ENCODE peak calls at places on chromosome 9, in ten cellular contexts. One of them, this sample, is unnamed. For H3K9me3, the result is how much of the 10 kb centered on the place peaks cover.

GRCh38 chr9:14671327-14671840 is 21.8 kb downstream of the ZDHHC21 start:
- DNase-seq in tibial artery: no peak
- DNase-seq in right atrium auricular region: no peak
- DNase-seq in body of pancreas: no peak
- DNase-seq in colonic mucosa: no peak
- DNase-seq in HepG2: no peak
- DNase-seq in adipocyte: no peak
- DNase-seq in cardiac muscle cell: no peak
- DNase-seq in upper lobe of right lung: no peak
- DNase-seq in endothelial cell of umbilical vein: no peak
- DNase-seq in this sample: no peak

GRCh38 chr9:101514056-101514455 is 19.6 kb upstream of the RNF20 start:
- DNase-seq in body of pancreas: no peak
- DNase-seq in endothelial cell of umbilical vein: no peak
- DNase-seq in upper lobe of right lung: no peak
- DNase-seq in cardiac muscle cell: no peak
- DNase-seq in colonic mucosa: no peak
- DNase-seq in HepG2: no peak
- DNase-seq in adipocyte: peak
- DNase-seq in tibial artery: no peak
- DNase-seq in right atrium auricular region: no peak
- DNase-seq in this sample: no peak

GRCh38 chr9:94949330-94949729 is 222.8 kb downstream of the AOPEP start:
- DNase-seq in body of pancreas: no peak
- DNase-seq in colonic mucosa: no peak
- DNase-seq in endothelial cell of umbilical vein: no peak
- DNase-seq in HepG2: no peak
- DNase-seq in tibial artery: no peak
- DNase-seq in adipocyte: no peak
- DNase-seq in upper lobe of right lung: no peak
- DNase-seq in right atrium auricular region: no peak
- DNase-seq in cardiac muscle cell: no peak
- DNase-seq in this sample: no peak

GRCh38 chr9:32456564-32456963 is 69.4 kb downstream of the RIGI start:
- DNase-seq in upper lobe of right lung: no peak
- DNase-seq in cardiac muscle cell: no peak
- DNase-seq in tibial artery: no peak
- DNase-seq in body of pancreas: no peak
- DNase-seq in colonic mucosa: no peak
- DNase-seq in adipocyte: no peak
- DNase-seq in right atrium auricular region: no peak
- DNase-seq in endothelial cell of umbilical vein: peak
- DNase-seq in HepG2: peak
- DNase-seq in this sample: no peak

GRCh38 chr9:5263568-5264218 is 32.5 kb downstream of the INSL4 start:
- DNase-seq in colonic mucosa: no peak
- DNase-seq in tibial artery: no peak
- DNase-seq in right atrium auricular region: no peak
- DNase-seq in adipocyte: no peak
- DNase-seq in HepG2: peak
- DNase-seq in upper lobe of right lung: no peak
- DNase-seq in cardiac muscle cell: peak
- DNase-seq in endothelial cell of umbilical vein: peak
- DNase-seq in body of pancreas: peak
- DNase-seq in this sample: peak

GRCh38 chr9:33289501-33289900 is 815 bp upstream of the NFX1 start:
- DNase-seq in adipocyte: peak
- DNase-seq in endothelial cell of umbilical vein: peak
- DNase-seq in tibial artery: no peak
- DNase-seq in body of pancreas: peak
- DNase-seq in upper lobe of right lung: peak
- DNase-seq in cardiac muscle cell: no peak
- DNase-seq in right atrium auricular region: no peak
- DNase-seq in HepG2: no peak
- DNase-seq in colonic mucosa: no peak
- DNase-seq in this sample: no peak

GRCh38 chr9:82922686-82923085 is 140.3 kb downstream of the RASEF start:
- DNase-seq in endothelial cell of umbilical vein: no peak
- DNase-seq in upper lobe of right lung: no peak
- DNase-seq in tibial artery: no peak
- DNase-seq in cardiac muscle cell: no peak
- DNase-seq in body of pancreas: no peak
- DNase-seq in adipocyte: no peak
- DNase-seq in colonic mucosa: no peak
- DNase-seq in HepG2: no peak
- DNase-seq in right atrium auricular region: no peak
- DNase-seq in this sample: no peak

GRCh38 chr9:77291714-77292113 is 114.4 kb downstream of the VPS13A start:
- DNase-seq in body of pancreas: no peak
- DNase-seq in right atrium auricular region: no peak
- DNase-seq in adipocyte: peak
- DNase-seq in colonic mucosa: no peak
- DNase-seq in cardiac muscle cell: no peak
- DNase-seq in upper lobe of right lung: no peak
- DNase-seq in endothelial cell of umbilical vein: peak
- DNase-seq in tibial artery: no peak
- DNase-seq in HepG2: peak
- DNase-seq in this sample: no peak

GRCh38 chr9:18890372-18890771 is 142.6 kb downstream of the SAXO1 start:
- DNase-seq in endothelial cell of umbilical vein: peak
- DNase-seq in cardiac muscle cell: no peak
- DNase-seq in adipocyte: peak
- DNase-seq in right atrium auricular region: no peak
- DNase-seq in body of pancreas: no peak
- DNase-seq in tibial artery: no peak
- DNase-seq in upper lobe of right lung: no peak
- DNase-seq in colonic mucosa: no peak
- DNase-seq in HepG2: no peak
- DNase-seq in this sample: no peak

GRCh38 chr9:127872492-127873222 is 4.8 kb downstream of the AK1 start:
- DNase-seq in tibial artery: no peak
- DNase-seq in endothelial cell of umbilical vein: no peak
- DNase-seq in right atrium auricular region: no peak
- DNase-seq in colonic mucosa: no peak
- DNase-seq in HepG2: no peak
- DNase-seq in cardiac muscle cell: no peak
- DNase-seq in adipocyte: no peak
- DNase-seq in upper lobe of right lung: peak
- DNase-seq in body of pancreas: no peak
- DNase-seq in this sample: no peak

GRCh38 chr9:81906656-81907055 is 21.6 kb upstream of the SPATA31D4 start:
- DNase-seq in endothelial cell of umbilical vein: no peak
- DNase-seq in tibial artery: no peak
- DNase-seq in right atrium auricular region: no peak
- DNase-seq in upper lobe of right lung: no peak
- DNase-seq in HepG2: no peak
- DNase-seq in body of pancreas: no peak
- DNase-seq in colonic mucosa: no peak
- DNase-seq in cardiac muscle cell: no peak
- DNase-seq in adipocyte: peak
- DNase-seq in this sample: no peak

GRCh38 chr9:100589582-100589981 is 11.7 kb downstream of the CAVIN4 start:
- DNase-seq in cardiac muscle cell: no peak
- DNase-seq in body of pancreas: no peak
- DNase-seq in tibial artery: no peak
- DNase-seq in adipocyte: peak
- DNase-seq in HepG2: no peak
- DNase-seq in upper lobe of right lung: no peak
- DNase-seq in colonic mucosa: no peak
- DNase-seq in right atrium auricular region: no peak
- DNase-seq in endothelial cell of umbilical vein: peak
- DNase-seq in this sample: no peak

GRCh38 chr9:76218868-76219462 is 175.3 kb downstream of the RFK start:
- DNase-seq in cardiac muscle cell: no peak
- DNase-seq in body of pancreas: no peak
- DNase-seq in HepG2: no peak
- DNase-seq in endothelial cell of umbilical vein: no peak
- DNase-seq in tibial artery: no peak
- DNase-seq in upper lobe of right lung: no peak
- DNase-seq in adipocyte: no peak
- DNase-seq in right atrium auricular region: no peak
- DNase-seq in colonic mucosa: no peak
- DNase-seq in this sample: no peak

GRCh38 chr9:106713206-106713605 is 149.8 kb upstream of the ZNF462 start:
- DNase-seq in colonic mucosa: no peak
- DNase-seq in HepG2: no peak
- DNase-seq in endothelial cell of umbilical vein: no peak
- DNase-seq in right atrium auricular region: no peak
- DNase-seq in cardiac muscle cell: no peak
- DNase-seq in tibial artery: no peak
- DNase-seq in adipocyte: no peak
- DNase-seq in upper lobe of right lung: no peak
- DNase-seq in body of pancreas: no peak
- DNase-seq in this sample: no peak

GRCh38 chr9:37839491-37840461 is 39.2 kb downstream of the DCAF10 start:
- DNase-seq in endothelial cell of umbilical vein: peak
- DNase-seq in tibial artery: no peak
- DNase-seq in adipocyte: peak
- DNase-seq in colonic mucosa: no peak
- DNase-seq in body of pancreas: no peak
- DNase-seq in cardiac muscle cell: no peak
- DNase-seq in upper lobe of right lung: no peak
- DNase-seq in right atrium auricular region: no peak
- DNase-seq in HepG2: no peak
- DNase-seq in this sample: no peak

GRCh38 chr9:115142502-115143265 is 24.7 kb upstream of the TNC start:
- DNase-seq in right atrium auricular region: no peak
- DNase-seq in cardiac muscle cell: no peak
- DNase-seq in endothelial cell of umbilical vein: no peak
- DNase-seq in tibial artery: no peak
- DNase-seq in adipocyte: no peak
- DNase-seq in body of pancreas: no peak
- DNase-seq in HepG2: no peak
- DNase-seq in upper lobe of right lung: no peak
- DNase-seq in colonic mucosa: no peak
- DNase-seq in this sample: no peak

GRCh38 chr9:38023661-38024035 is 45.4 kb downstream of the SHB start:
- DNase-seq in cardiac muscle cell: no peak
- DNase-seq in tibial artery: no peak
- DNase-seq in endothelial cell of umbilical vein: no peak
- DNase-seq in body of pancreas: no peak
- DNase-seq in right atrium auricular region: no peak
- DNase-seq in colonic mucosa: no peak
- DNase-seq in HepG2: no peak
- DNase-seq in upper lobe of right lung: no peak
- DNase-seq in adipocyte: no peak
- DNase-seq in this sample: no peak

GRCh38 chr9:120619751-120620655 is 40.0 kb upstream of the CDK5RAP2 start:
- DNase-seq in adipocyte: peak
- DNase-seq in upper lobe of right lung: no peak
- DNase-seq in right atrium auricular region: peak
- DNase-seq in endothelial cell of umbilical vein: peak
- DNase-seq in body of pancreas: peak
- DNase-seq in tibial artery: peak
- DNase-seq in cardiac muscle cell: peak
- DNase-seq in colonic mucosa: peak
- DNase-seq in HepG2: peak
- DNase-seq in this sample: peak

GRCh38 chr9:122091682-122092592 is 1.2 kb downstream of the TTLL11 start:
- DNase-seq in cardiac muscle cell: no peak
- DNase-seq in HepG2: no peak
- DNase-seq in colonic mucosa: no peak
- DNase-seq in endothelial cell of umbilical vein: no peak
- DNase-seq in tibial artery: no peak
- DNase-seq in upper lobe of right lung: no peak
- DNase-seq in adipocyte: no peak
- DNase-seq in body of pancreas: no peak
- DNase-seq in right atrium auricular region: no peak
- DNase-seq in this sample: no peak

GRCh38 chr9:40913928-40914673 is 214.4 kb downstream of the FOXD4L6 start:
- DNase-seq in colonic mucosa: no peak
- DNase-seq in cardiac muscle cell: no peak
- DNase-seq in adipocyte: no peak
- DNase-seq in body of pancreas: no peak
- DNase-seq in tibial artery: no peak
- DNase-seq in HepG2: no peak
- DNase-seq in endothelial cell of umbilical vein: no peak
- DNase-seq in upper lobe of right lung: no peak
- DNase-seq in right atrium auricular region: no peak
- DNase-seq in this sample: no peak
- H3K9me3 ChIP-seq in colonic mucosa: under half
- H3K9me3 ChIP-seq in cardiac muscle cell: under half
- H3K9me3 ChIP-seq in adipocyte: under half
- H3K9me3 ChIP-seq in body of pancreas: half or more
- H3K9me3 ChIP-seq in tibial artery: under half
- H3K9me3 ChIP-seq in HepG2: under half
- H3K9me3 ChIP-seq in endothelial cell of umbilical vein: under half
- H3K9me3 ChIP-seq in upper lobe of right lung: half or more
- H3K9me3 ChIP-seq in right atrium auricular region: under half
- H3K9me3 ChIP-seq in this sample: under half

GRCh38 chr9:137475666-137476065 is 16.5 kb upstream of the NSMF start:
- DNase-seq in colonic mucosa: no peak
- DNase-seq in tibial artery: no peak
- DNase-seq in HepG2: no peak
- DNase-seq in adipocyte: no peak
- DNase-seq in upper lobe of right lung: no peak
- DNase-seq in endothelial cell of umbilical vein: no peak
- DNase-seq in right atrium auricular region: no peak
- DNase-seq in cardiac muscle cell: no peak
- DNase-seq in body of pancreas: no peak
- DNase-seq in this sample: no peak
- H3K9me3 ChIP-seq in colonic mucosa: under half
- H3K9me3 ChIP-seq in tibial artery: under half
- H3K9me3 ChIP-seq in HepG2: under half
- H3K9me3 ChIP-seq in adipocyte: under half
- H3K9me3 ChIP-seq in upper lobe of right lung: under half
- H3K9me3 ChIP-seq in endothelial cell of umbilical vein: under half
- H3K9me3 ChIP-seq in right atrium auricular region: under half
- H3K9me3 ChIP-seq in cardiac muscle cell: under half
- H3K9me3 ChIP-seq in body of pancreas: under half
- H3K9me3 ChIP-seq in this sample: under half

DNA sequence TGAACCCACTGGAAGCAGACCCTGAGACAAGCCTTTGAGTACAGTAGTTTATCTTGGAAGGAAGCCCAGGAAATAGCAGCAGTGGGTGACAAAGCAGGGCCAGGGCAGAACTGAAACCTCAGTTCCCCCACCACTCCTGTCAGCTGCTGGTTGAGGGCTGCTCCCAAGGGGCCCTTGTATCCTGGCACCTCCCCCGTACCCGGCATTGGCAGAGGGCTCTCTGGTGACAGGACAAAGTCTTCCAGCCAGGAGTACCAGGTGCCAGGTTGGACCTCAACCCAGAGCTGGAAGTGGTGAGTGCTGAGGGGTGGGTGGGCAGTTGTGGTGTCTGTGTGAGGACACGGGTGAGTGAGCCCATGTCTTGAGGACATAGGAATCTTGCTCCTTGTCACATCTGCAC is 123.3 kb downstream of the PHF2 start:
- DNase-seq in tibial artery: no peak
- DNase-seq in body of pancreas: no peak
- DNase-seq in adipocyte: no peak
- DNase-seq in right atrium auricular region: no peak
- DNase-seq in HepG2: no peak
- DNase-seq in endothelial cell of umbilical vein: no peak
- DNase-seq in upper lobe of right lung: peak
- DNase-seq in colonic mucosa: no peak
- DNase-seq in cardiac muscle cell: no peak
- DNase-seq in this sample: no peak
- H3K9me3 ChIP-seq in tibial artery: under half
- H3K9me3 ChIP-seq in body of pancreas: under half
- H3K9me3 ChIP-seq in adipocyte: under half
- H3K9me3 ChIP-seq in right atrium auricular region: under half
- H3K9me3 ChIP-seq in HepG2: under half
- H3K9me3 ChIP-seq in endothelial cell of umbilical vein: under half
- H3K9me3 ChIP-seq in upper lobe of right lung: under half
- H3K9me3 ChIP-seq in colonic mucosa: under half
- H3K9me3 ChIP-seq in cardiac muscle cell: under half
- H3K9me3 ChIP-seq in this sample: under half

GRCh38 chr9:96769989-96770388 is 7.9 kb downstream of the ZNF510 start:
- DNase-seq in adipocyte: no peak
- DNase-seq in right atrium auricular region: no peak
- DNase-seq in cardiac muscle cell: no peak
- DNase-seq in body of pancreas: no peak
- DNase-seq in colonic mucosa: no peak
- DNase-seq in tibial artery: no peak
- DNase-seq in endothelial cell of umbilical vein: no peak
- DNase-seq in HepG2: no peak
- DNase-seq in upper lobe of right lung: no peak
- DNase-seq in this sample: no peak
- H3K9me3 ChIP-seq in adipocyte: half or more
- H3K9me3 ChIP-seq in right atrium auricular region: under half
- H3K9me3 ChIP-seq in cardiac muscle cell: under half
- H3K9me3 ChIP-seq in body of pancreas: under half
- H3K9me3 ChIP-seq in colonic mucosa: under half
- H3K9me3 ChIP-seq in tibial artery: under half
- H3K9me3 ChIP-seq in endothelial cell of umbilical vein: under half
- H3K9me3 ChIP-seq in HepG2: half or more
- H3K9me3 ChIP-seq in upper lobe of right lung: under half
- H3K9me3 ChIP-seq in this sample: under half

This sample was measured in Caco-2.